ENCODE peak calls at places on chromosomes 1 and 21, in nine cellular contexts. U is transverse colon, A is esophagus squamous epithelium, D is IMR-90, E is tibial nerve, N is stomach, O is breast epithelium, Z is heart left ventricle, G is sigmoid colon. W is an unnamed sample.

GRCh38 chr1:155893389-155894142 is 17.6 kb downstream of the RIT1 start:
- DNase-seq in U (no peak), A (no peak), D (peak; percentile 91), E (no peak), N (no peak), O (no peak), Z (no peak), G (no peak), W (no peak)

GRCh38 chr1:62926681-62927252 is 142.8 kb downstream of the ATG4C start:
- DNase-seq in U (no peak), A (no peak), D (no peak), E (no peak), N (no peak), O (no peak), Z (no peak), G (no peak), W (no peak)

GRCh38 chr1:79041666-79042065 is 35.1 kb upstream of the ADGRL4 start:
- DNase-seq in U (no peak), A (no peak), D (peak; percentile 20), E (no peak), N (no peak), O (no peak), Z (no peak), G (no peak), W (no peak)

GRCh38 chr1:93770640-93771039 is 89.0 kb upstream of the BCAR3 start:
- DNase-seq in U (no peak), A (no peak), D (peak; percentile 27), E (no peak), N (no peak), O (no peak), Z (no peak), G (no peak), W (no peak)

GRCh38 chr1:209875510-209875909 is 47.7 kb downstream of the UTP25 start:
- DNase-seq in U (no peak), A (no peak), D (peak; percentile 67), E (no peak), N (no peak), O (no peak), Z (no peak), G (no peak), W (no peak)

GRCh38 chr1:230976825-230977747 is 1.6 kb downstream of the TTC13 start:
- DNase-seq in U (no peak), A (no peak), D (no peak), E (no peak), N (no peak), O (no peak), Z (no peak), G (no peak), W (no peak)

GRCh38 chr1:88698140-88698539 is 14.1 kb downstream of the PKN2 start:
- DNase-seq in U (no peak), A (no peak), D (peak; percentile 23), E (no peak), N (no peak), O (no peak), Z (no peak), G (no peak), W (no peak)

GRCh38 chr1:6357243-6357929 is 36.2 kb downstream of the ACOT7 start:
- DNase-seq in U (peak; percentile 47), A (no peak), D (no peak), E (no peak), N (no peak), O (no peak), Z (no peak), G (no peak), W (no peak)

GRCh38 chr1:205172729-205173366 is 38.7 kb downstream of the DSTYK start:
- DNase-seq in U (no peak), A (no peak), D (peak; percentile 99), E (no peak), N (no peak), O (no peak), Z (no peak), G (no peak), W (no peak)

GRCh38 chr1:161089251-161089924 is at the start of gene NECTIN4:
- DNase-seq in U (peak; percentile 82), A (no peak), D (no peak), E (no peak), N (peak; percentile 87), O (peak; percentile 85), Z (no peak), G (no peak), W (no peak)

GRCh38 chr1:39877231-39877778 is 6.0 kb downstream of the TRIT1 start:
- DNase-seq in U (no peak), A (no peak), D (no peak), E (no peak), N (no peak), O (no peak), Z (no peak), G (no peak), W (no peak)

GRCh38 chr1:151841141-151841540 is 1.5 kb upstream of the C2CD4D start:
- DNase-seq in U (no peak), A (no peak), D (peak; percentile 72), E (no peak), N (no peak), O (no peak), Z (no peak), G (no peak), W (no peak)

GRCh38 chr1:44217809-44218410 is 4.6 kb downstream of the DMAP1 start:
- DNase-seq in U (peak; percentile 88), A (no peak), D (peak; percentile 62), E (peak; percentile 73), N (peak; percentile 82), O (peak; percentile 56), Z (peak; percentile 76), G (peak; percentile 87), W (peak; percentile 73)

GRCh38 chr1:75632350-75632949 is 21.5 kb upstream of the SLC44A5 start:
- DNase-seq in U (no peak), A (no peak), D (peak; percentile 23), E (no peak), N (no peak), O (no peak), Z (no peak), G (no peak), W (no peak)

GRCh38 chr1:94926365-94926914 is 470 bp downstream of the CNN3 start:
- DNase-seq in U (peak; percentile 60), A (no peak), D (peak; percentile 53), E (peak; percentile 25), N (peak; percentile 50), O (peak; percentile 32), Z (peak; percentile 75), G (peak; percentile 85), W (peak; percentile 69)

GRCh38 chr1:209398330-209398991 is 185.1 kb upstream of the CAMK1G start:
- DNase-seq in U (peak; percentile 10), A (no peak), D (peak; percentile 88), E (peak; percentile 14), N (no peak), O (peak; percentile 76), Z (peak; percentile 43), G (peak; percentile 71), W (peak; percentile 59)

GRCh38 chr1:176693697-176694329 is 230.8 kb downstream of the PAPPA2 start:
- DNase-seq in U (no peak), A (no peak), D (peak; percentile 6), E (no peak), N (no peak), O (no peak), Z (no peak), G (peak; percentile 78), W (no peak)

GRCh38 chr1:228176024-228176395 is 10.4 kb downstream of the IBA57 start:
- DNase-seq in U (no peak), A (no peak), D (no peak), E (no peak), N (no peak), O (no peak), Z (no peak), G (no peak), W (no peak)

GRCh38 chr1:225451340-225451739 is 23.5 kb upstream of the LBR start:
- DNase-seq in U (peak; percentile 5), A (no peak), D (no peak), E (peak; percentile 1), N (no peak), O (no peak), Z (no peak), G (peak; percentile 53), W (no peak)

DNA sequence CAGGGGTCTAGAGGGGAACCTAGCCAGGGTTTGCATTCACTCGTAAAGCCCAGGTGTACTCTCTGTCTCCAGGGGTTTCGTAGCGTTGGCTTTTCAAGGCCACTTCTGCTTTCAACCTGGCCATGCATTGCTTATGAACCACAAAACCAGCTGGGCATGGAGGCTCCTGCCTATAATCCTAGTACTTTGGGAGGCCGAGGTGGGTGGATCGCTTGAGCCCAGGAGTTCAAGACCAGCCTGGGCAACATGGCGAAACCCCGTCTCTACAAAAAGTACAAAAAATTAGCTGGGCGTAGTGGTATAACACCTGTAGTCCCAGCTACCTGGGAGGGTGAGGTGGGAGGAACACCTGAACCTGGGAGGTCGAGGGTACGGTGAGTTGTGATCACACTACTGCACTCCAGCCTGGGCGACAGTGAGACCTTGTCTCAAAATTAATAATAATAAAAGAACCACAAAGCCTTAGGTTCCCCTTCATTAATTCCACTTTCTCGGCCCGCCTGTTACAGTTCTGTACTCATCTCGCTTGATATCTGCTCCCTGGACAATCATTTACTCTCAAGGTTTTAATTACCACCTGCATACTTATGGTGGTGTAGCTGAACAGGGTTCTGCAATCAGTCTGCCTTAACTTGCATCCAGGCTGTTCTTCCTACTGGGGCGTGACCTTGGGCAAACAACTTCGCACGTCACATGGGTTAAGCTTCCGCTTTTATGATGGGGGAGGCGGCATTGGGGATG is 6.1 kb downstream of the SLC16A4 start:
- DNase-seq in U (peak; percentile 70), A (no peak), D (no peak), E (no peak), N (no peak), O (no peak), Z (no peak), G (no peak), W (no peak)
- TF ChIP-seq POLR2A in U (peak; percentile 16), A (no peak), D (no peak), E (no peak), N (no peak), O (no peak), Z (no peak), G (no peak), W (no peak)

GRCh38 chr1:23930270-23930669 is 17.1 kb upstream of the CNR2 start:
- DNase-seq in U (no peak), A (no peak), D (no peak), E (no peak), N (no peak), O (no peak), Z (no peak), G (no peak), W (no peak)
- H3K36me3 ChIP-seq in U (no peaks in the 10 kb centered on the region), A (no peaks in the 10 kb centered on the region), D (no peaks in the 10 kb centered on the region), E (no peaks in the 10 kb centered on the region), N (no peaks in the 10 kb centered on the region), O (no peaks in the 10 kb centered on the region), Z (no peaks in the 10 kb centered on the region), G (no peaks in the 10 kb centered on the region), W (no peaks in the 10 kb centered on the region)

GRCh38 chr1:32806315-32806714 is 10.8 kb downstream of the YARS1 start:
- DNase-seq in U (no peak), A (no peak), D (no peak), E (no peak), N (no peak), O (no peak), Z (no peak), G (no peak), W (no peak)
- TF ChIP-seq POLR2A in U (no peak), A (no peak), D (no peak), E (no peak), N (no peak), O (no peak), Z (no peak), G (no peak), W (no peak)

GRCh38 chr1:224304767-224305166 is 25.2 kb downstream of the NVL start:
- DNase-seq in U (no peak), A (no peak), D (no peak), E (no peak), N (no peak), O (no peak), Z (no peak), G (no peak), W (no peak)
- H3K36me3 ChIP-seq in U (peaks cover 65% of the 10 kb centered on the region), A (peaks cover 99% of the 10 kb centered on the region), D (peaks cover 26% of the 10 kb centered on the region), E (no peaks in the 10 kb centered on the region), N (peaks cover 46% of the 10 kb centered on the region), O (no peaks in the 10 kb centered on the region), Z (peaks cover 100% of the 10 kb centered on the region), G (peaks cover 53% of the 10 kb centered on the region), W (peaks cover 19% of the 10 kb centered on the region)

GRCh38 chr21:45366931-45367401 is 38.0 kb upstream of the COL18A1 start:
- DNase-seq in U (peak; percentile 55), A (no peak), D (peak; percentile 98), E (no peak), N (peak; percentile 50), O (peak; percentile 34), Z (peak; percentile 48), G (peak; percentile 91), W (no peak)
- TF ChIP-seq POLR2A in U (no peak), A (no peak), D (no peak), E (no peak), N (no peak), O (no peak), Z (no peak), G (no peak), W (no peak)